ENCODE peak calls at places on chromosomes 12 and 14, in five cellular contexts. C is GM12878, Y is SK-N-SH, Z is K562, G is HepG2. O is an unnamed sample.

GRCh38 chr12:123089631-123090353 is 61.1 kb downstream of the PITPNM2 start:
- DNase-seq in Z (peak), Y (no peak), G (peak), C (no peak), O (peak)

GRCh38 chr14:61713724-61714437 is 18.6 kb downstream of the HIF1A start:
- DNase-seq in C (no peak), Z (no peak), G (no peak), Y (no peak), O (no peak)

GRCh38 chr12:71865757-71866536 is 26.4 kb downstream of the TBC1D15 start:
- DNase-seq in Y (no peak), G (no peak), C (no peak), Z (no peak), O (no peak)

GRCh38 chr12:57775563-57776246 is 3.3 kb downstream of the EEF1AKMT3 start:
- DNase-seq in C (no peak), G (no peak), Y (no peak), Z (no peak), O (no peak)

GRCh38 chr14:76778546-76779215 is 17.4 kb downstream of the VASH1 start:
- DNase-seq in C (no peak), Z (no peak), Y (no peak), G (no peak), O (no peak)

GRCh38 chr12:92158711-92159534 is 13.3 kb upstream of the BTG1 start:
- DNase-seq in Z (no peak), C (no peak), Y (no peak), G (no peak), O (no peak)

GRCh38 chr12:92968201-92968813 is 39.2 kb upstream of the EEA1 start:
- DNase-seq in Y (no peak), Z (no peak), C (no peak), G (no peak), O (no peak)

GRCh38 chr12:18261273-18261672 is at the start of gene PIK3C2G:
- DNase-seq in Z (no peak), Y (no peak), G (no peak), C (no peak), O (no peak)

GRCh38 chr14:21860172-21860571 is 186.6 kb upstream of the OR4E1 start:
- DNase-seq in G (peak), Y (peak), Z (peak), C (no peak), O (peak)

GRCh38 chr12:124616394-124617343 is 49.3 kb upstream of the NCOR2 start:
- DNase-seq in Y (no peak), Z (no peak), C (no peak), G (no peak), O (no peak)

GRCh38 chr12:104478396-104479140 is 21.8 kb downstream of the CHST11 start:
- DNase-seq in G (no peak), C (peak), Z (peak), Y (no peak), O (no peak)

GRCh38 chr12:40749863-40750262 is 57.6 kb downstream of the CNTN1 start:
- DNase-seq in C (no peak), Y (no peak), Z (no peak), G (no peak), O (no peak)

GRCh38 chr12:16605666-16606116 is 271 bp downstream of the LMO3 start:
- DNase-seq in Y (peak), Z (no peak), C (no peak), G (peak), O (no peak)

GRCh38 chr12:59372971-59373370 is 222.9 kb upstream of the SLC16A7 start:
- DNase-seq in Y (no peak), Z (no peak), G (no peak), C (no peak), O (peak)

GRCh38 chr12:58395470-58395869 is 454.1 kb downstream of the ATP23 start:
- DNase-seq in Y (no peak), G (no peak), Z (no peak), C (no peak), O (no peak)

GRCh38 chr12:96121271-96121711 is 72.9 kb upstream of the ELK3 start:
- DNase-seq in Z (no peak), Y (no peak), G (no peak), C (peak), O (no peak)

GRCh38 chr12:125140918-125141573 is 75.8 kb downstream of the AACS start:
- DNase-seq in Z (no peak), G (no peak), C (no peak), Y (no peak), O (peak)

GRCh38 chr12:132583736-132584135 is 26.6 kb downstream of the LRCOL1 start:
- DNase-seq in G (no peak), Z (no peak), C (no peak), Y (no peak), O (no peak)

GRCh38 chr14:88354358-88354757 is 31.1 kb upstream of the SPATA7 start:
- DNase-seq in C (no peak), Z (no peak), G (peak), Y (no peak), O (no peak)

GRCh38 chr12:49703647-49704137 is 3.5 kb downstream of the FMNL3 start:
- DNase-seq in Z (no peak), C (peak), Y (no peak), G (no peak), O (no peak)

GRCh38 chr12:25496098-25496587 is 56.9 kb downstream of the LMNTD1 start:
- DNase-seq in G (no peak), Y (no peak), C (no peak), Z (no peak), O (no peak)

GRCh38 chr12:26633591-26634210 is 199.3 kb downstream of the ITPR2 start:
- DNase-seq in G (peak), C (no peak), Y (no peak), Z (no peak), O (no peak)

GRCh38 chr12:108611884-108612415 is 14.1 kb upstream of the TMEM119 start:
- DNase-seq in G (peak), Y (peak), Z (peak), C (no peak), O (peak)

GRCh38 chr14:72634910-72635647 is 258.8 kb downstream of the DPF3 start:
- DNase-seq in G (no peak), Y (no peak), Z (no peak), C (peak), O (no peak)

GRCh38 chr14:61146896-61147295 is 134.2 kb downstream of the TMEM30B start:
- DNase-seq in C (no peak), Z (no peak), Y (no peak), G (no peak), O (no peak)

GRCh38 chr14:92960706-92961566 is 38.0 kb downstream of the CHGA start:
- DNase-seq in Z (no peak), C (no peak), Y (no peak), G (no peak), O (peak)

GRCh38 chr12:50221228-50222008 is 54.2 kb upstream of the CERS5 start:
- DNase-seq in G (no peak), C (peak), Y (peak), Z (no peak), O (peak)

GRCh38 chr12:75951399-75952228 is 80.0 kb downstream of the PHLDA1 start:
- DNase-seq in G (no peak), Z (no peak), C (no peak), Y (no peak), O (peak)

GRCh38 chr14:89184952-89185351 is 232.1 kb downstream of the FOXN3 start:
- DNase-seq in C (no peak), Y (no peak), Z (no peak), G (no peak), O (no peak)

DNA sequence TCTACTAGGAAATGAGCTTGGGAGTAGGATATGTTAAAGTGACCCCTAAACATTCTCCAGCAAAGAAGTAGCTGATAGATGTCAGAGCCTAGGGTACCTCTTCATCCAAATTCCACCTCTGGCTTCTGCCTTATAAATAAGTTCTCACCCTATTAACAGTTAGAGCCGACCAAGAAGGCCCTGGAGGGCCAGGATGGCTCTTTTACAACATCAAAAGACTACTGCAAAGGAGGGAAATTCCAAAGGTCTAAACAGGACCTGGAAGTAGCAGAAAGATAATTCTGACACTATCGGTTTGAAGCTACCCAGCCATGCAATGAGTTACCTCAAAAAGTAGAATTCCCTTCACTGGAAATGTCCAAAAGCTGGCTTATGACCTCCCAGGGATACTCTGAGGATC is 90.0 kb downstream of the PPM1H start:
- DNase-seq in Z (no peak), C (no peak), Y (no peak), G (no peak), O (no peak)
- TF ChIP-seq REST in Z (no peak), C (no peak), Y (no peak), G (no peak), O (no peak)

DNA sequence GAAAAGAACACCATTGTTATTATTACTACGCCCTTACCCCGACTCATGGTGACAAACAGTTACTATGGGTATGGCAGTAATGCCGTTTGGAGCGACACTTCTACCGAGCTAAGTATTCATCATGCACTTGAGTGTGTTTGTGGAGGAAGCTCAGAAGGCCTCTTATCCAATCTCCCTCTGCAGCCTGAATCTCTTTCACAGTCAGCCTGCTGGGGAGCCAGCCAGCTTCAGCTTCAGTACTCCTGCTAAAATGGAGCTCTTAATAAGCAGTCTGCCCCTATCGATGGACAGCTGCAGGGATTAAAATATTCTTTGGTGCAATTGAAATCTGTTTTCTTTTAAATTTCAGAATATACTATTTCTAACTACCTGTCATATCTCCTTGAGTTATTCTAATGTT is 24.7 kb upstream of the ATP5MC2 start:
- DNase-seq in G (no peak), Y (no peak), C (no peak), Z (no peak), O (no peak)
- TF ChIP-seq USF2 in G (no peak), Y (no peak), C (no peak), Z (no peak), O (no peak)

GRCh38 chr14:63045612-63046320 is 508 bp upstream of the KCNH5 start:
- DNase-seq in Z (no peak), C (no peak), G (peak), Y (peak), O (peak)
- TF ChIP-seq REST in Z (no peak), C (no peak), G (no peak), Y (no peak), O (no peak)

GRCh38 chr14:23577004-23577681 is 1.4 kb downstream of the JPH4 start:
- DNase-seq in G (no peak), Z (no peak), C (no peak), Y (peak), O (no peak)
- TF ChIP-seq USF2 in G (no peak), Z (no peak), C (no peak), Y (no peak), O (no peak)

GRCh38 chr14:37565550-37565949 is 29.5 kb downstream of the FOXA1 start:
- DNase-seq in Z (no peak), C (no peak), Y (no peak), G (peak), O (no peak)
- TF ChIP-seq REST in Z (no peak), C (no peak), Y (no peak), G (no peak), O (no peak)

GRCh38 chr12:56237552-56237951 is 7.7 kb downstream of the SLC39A5 start:
- DNase-seq in Z (no peak), Y (no peak), C (no peak), G (no peak), O (no peak)
- TF ChIP-seq USF2 in Z (no peak), Y (no peak), C (no peak), G (no peak), O (no peak)

DNA sequence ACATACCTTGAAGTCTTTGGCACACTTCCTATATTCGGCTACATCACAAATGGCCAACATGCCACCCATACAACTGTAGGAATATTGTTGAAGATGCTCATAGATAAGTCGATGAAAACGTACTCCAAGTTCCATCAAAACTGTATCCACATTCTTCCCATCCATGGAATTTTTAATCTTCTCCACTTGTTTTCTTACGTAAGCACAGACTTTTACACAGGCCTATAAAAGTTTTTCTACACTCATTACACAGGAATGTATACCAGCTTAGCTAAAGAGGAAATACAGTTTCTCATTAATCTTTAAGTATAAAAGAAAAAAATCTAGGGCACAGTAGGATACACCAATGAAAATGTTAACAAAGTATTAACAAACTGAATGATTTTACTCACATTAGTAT is 59.1 kb downstream of the EXOC5 start:
- DNase-seq in Y (no peak), Z (no peak), C (no peak), G (no peak), O (peak)
- TF ChIP-seq REST in Y (no peak), Z (no peak), C (no peak), G (no peak), O (no peak)

GRCh38 chr12:39622306-39622705 is 2.7 kb upstream of the ABCD2 start:
- DNase-seq in Y (no peak), Z (no peak), G (no peak), C (no peak), O (no peak)
- TF ChIP-seq USF2 in Y (no peak), Z (no peak), G (no peak), C (no peak), O (no peak)

DNA sequence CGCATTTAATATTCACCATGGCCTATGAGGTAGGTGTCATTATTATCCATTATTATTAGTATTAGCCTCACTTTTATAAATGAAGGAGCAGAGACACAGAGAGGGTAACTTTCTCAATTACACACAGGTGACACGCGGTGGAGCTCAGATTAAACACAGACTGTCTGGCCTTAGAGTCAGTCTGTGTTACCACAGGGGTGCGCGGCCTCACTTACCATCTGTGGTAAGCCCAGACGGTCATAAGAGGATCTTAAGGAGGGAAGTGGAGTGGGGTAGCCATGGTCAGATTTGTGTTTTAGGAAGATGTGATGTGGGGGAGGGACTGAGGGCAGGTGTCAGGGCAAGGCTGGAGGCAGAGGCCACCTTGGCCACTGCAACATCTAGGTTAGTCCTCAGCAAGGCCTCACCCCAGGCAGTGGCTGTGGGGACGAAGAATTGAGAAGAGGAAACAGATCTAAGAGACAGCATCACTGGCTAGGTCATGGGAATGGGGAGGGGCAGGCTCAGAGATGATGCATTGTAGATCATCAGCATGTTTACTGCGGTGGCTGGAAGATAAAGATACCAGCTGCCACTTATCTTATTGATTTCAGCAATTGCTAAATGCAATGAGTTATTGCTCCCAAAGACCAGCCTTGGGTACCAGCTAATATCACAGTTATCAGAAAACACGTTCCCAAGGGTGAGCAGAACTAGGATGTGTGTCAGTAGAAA is 67.1 kb downstream of the SERPINA3 start:
- DNase-seq in Y (no peak), Z (no peak), G (no peak), C (no peak), O (no peak)
- TF ChIP-seq REST in Y (no peak), Z (no peak), G (no peak), C (no peak), O (no peak)

GRCh38 chr14:90698379-90698869 is 117.8 kb downstream of the TTC7B start:
- DNase-seq in Y (peak), G (no peak), Z (no peak), C (no peak), O (no peak)
- TF ChIP-seq USF2 in Y (no peak), G (no peak), Z (no peak), C (no peak), O (no peak)